ENCODE peak calls at places on chromosome 20, in eight cellular contexts. K is stimulated activated naive CD4-positive, alpha-beta T cell; O is GM23338; N is stimulated activated CD8-positive, alpha-beta memory T cell treated with anti-CD3 and anti-CD28 coated beads, Interleukin-2, amount 100 ng/mL, for 48 hours; D is cardiac fibroblast; E is B cell; M is GM12878; Y is Ammon's horn. S is an unnamed sample.

GRCh38 chr20:665276-665675 is 10.3 kb downstream of the SCRT2 start:
- DNase-seq in K (no peak), O (peak; percentile 65), N (no peak), D (no peak), E (no peak), M (no peak), Y (no peak), S (no peak)

GRCh38 chr20:9287826-9288225 is 218.9 kb downstream of the PLCB4 start:
- DNase-seq in K (no peak), O (no peak), N (no peak), D (no peak), E (no peak), M (no peak), Y (no peak), S (no peak)

GRCh38 chr20:45779011-45779915 is 12.4 kb downstream of the WFDC3 start:
- DNase-seq in K (no peak), O (no peak), N (no peak), D (peak; percentile 99), E (no peak), M (no peak), Y (peak; percentile 35), S (peak; percentile 99)

GRCh38 chr20:49964964-49965780 is 17.6 kb upstream of the SNAI1 start:
- DNase-seq in K (no peak), O (peak; percentile 89), N (no peak), D (peak; percentile 52), E (no peak), M (no peak), Y (no peak), S (no peak)

GRCh38 chr20:47024461-47024937 is 129.9 kb downstream of the EYA2 start:
- DNase-seq in K (no peak), O (no peak), N (no peak), D (no peak), E (no peak), M (no peak), Y (no peak), S (peak; percentile 70)

GRCh38 chr20:555933-556332 is 12.3 kb upstream of the CSNK2A1 start:
- DNase-seq in K (no peak), O (no peak), N (no peak), D (no peak), E (no peak), M (no peak), Y (no peak), S (no peak)

GRCh38 chr20:10965936-10966470 is 292.2 kb upstream of the JAG1 start:
- DNase-seq in K (no peak), O (no peak), N (no peak), D (no peak), E (no peak), M (no peak), Y (no peak), S (peak; percentile 11)

GRCh38 chr20:24950128-24950835 is 1.2 kb downstream of the CST7 start:
- DNase-seq in K (no peak), O (no peak), N (no peak), D (no peak), E (no peak), M (no peak), Y (no peak), S (no peak)

GRCh38 chr20:37343212-37343993 is 2.5 kb upstream of the SRC start:
- DNase-seq in K (no peak), O (no peak), N (no peak), D (no peak), E (no peak), M (no peak), Y (no peak), S (no peak)

GRCh38 chr20:37711001-37711400 is 17.2 kb downstream of the CTNNBL1 start:
- DNase-seq in K (no peak), O (no peak), N (no peak), D (peak; percentile 69), E (no peak), M (no peak), Y (no peak), S (no peak)

GRCh38 chr20:39381598-39381997 is 419.5 kb downstream of the DHX35 start:
- DNase-seq in K (no peak), O (peak; percentile 7), N (no peak), D (no peak), E (no peak), M (no peak), Y (peak; percentile 34), S (no peak)

GRCh38 chr20:33169176-33169794 is 1.3 kb downstream of the BPIFA2 start:
- DNase-seq in K (no peak), O (peak; percentile 75), N (peak; percentile 36), D (peak; percentile 22), E (no peak), M (no peak), Y (no peak), S (no peak)

GRCh38 chr20:40513010-40513409 is 176.0 kb downstream of the MAFB start:
- DNase-seq in K (no peak), O (no peak), N (no peak), D (no peak), E (no peak), M (no peak), Y (no peak), S (no peak)

GRCh38 chr20:46202758-46203509 is 84.8 kb downstream of the CD40 start:
- DNase-seq in K (no peak), O (no peak), N (no peak), D (no peak), E (no peak), M (no peak), Y (peak; percentile 53), S (peak; percentile 7)

GRCh38 chr20:60459212-60459611 is 501.0 kb downstream of the CDH26 start:
- DNase-seq in K (no peak), O (no peak), N (no peak), D (no peak), E (no peak), M (no peak), Y (no peak), S (no peak)

GRCh38 chr20:35248641-35249475 is 22.4 kb downstream of the MMP24 start:
- DNase-seq in K (no peak), O (no peak), N (no peak), D (no peak), E (no peak), M (no peak), Y (no peak), S (no peak)

GRCh38 chr20:57693002-57693582 is 16.7 kb downstream of the PMEPA1 start:
- DNase-seq in K (no peak), O (peak; percentile 68), N (no peak), D (no peak), E (peak; percentile 50), M (no peak), Y (no peak), S (no peak)

GRCh38 chr20:54601831-54602515 is 126.6 kb downstream of the DOK5 start:
- DNase-seq in K (no peak), O (no peak), N (no peak), D (no peak), E (no peak), M (no peak), Y (no peak), S (no peak)

GRCh38 chr20:4135385-4136077 is 120.2 kb upstream of the RNF24 start:
- DNase-seq in K (no peak), O (no peak), N (no peak), D (peak; percentile 99), E (no peak), M (no peak), Y (no peak), S (peak; percentile 94)

GRCh38 chr20:40497781-40498691 is 191.0 kb downstream of the MAFB start:
- DNase-seq in K (no peak), O (no peak), N (no peak), D (peak; percentile 56), E (no peak), M (peak; percentile 7), Y (peak; percentile 61), S (peak; percentile 77)

GRCh38 chr20:32649697-32650471 is 23.9 kb downstream of the C20orf203 start:
- DNase-seq in K (no peak), O (no peak), N (no peak), D (no peak), E (no peak), M (no peak), Y (no peak), S (no peak)

GRCh38 chr20:63273635-63274380 is 1.2 kb downstream of the ARFGAP1 start:
- DNase-seq in K (no peak), O (no peak), N (no peak), D (peak; percentile 79), E (no peak), M (no peak), Y (no peak), S (peak; percentile 19)

GRCh38 chr20:63177134-63177784 is 38.7 kb downstream of the YTHDF1 start:
- DNase-seq in K (no peak), O (peak; percentile 70), N (no peak), D (no peak), E (peak; percentile 45), M (no peak), Y (peak; percentile 67), S (no peak)

GRCh38 chr20:25325073-25325472 is 65.6 kb downstream of the ABHD12 start:
- DNase-seq in K (no peak), O (no peak), N (no peak), D (no peak), E (no peak), M (no peak), Y (no peak), S (no peak)

GRCh38 chr20:33209789-33210188 is 7.4 kb upstream of the BPIFA3 start:
- DNase-seq in K (peak; percentile 16), O (peak; percentile 93), N (peak; percentile 17), D (peak; percentile 59), E (peak; percentile 33), M (no peak), Y (peak; percentile 61), S (peak; percentile 18)

GRCh38 chr20:51871943-51872342 is 69.6 kb upstream of the SALL4 start:
- DNase-seq in K (no peak), O (no peak), N (no peak), D (no peak), E (no peak), M (no peak), Y (no peak), S (no peak)

GRCh38 chr20:51955756-51956155 is 153.4 kb upstream of the SALL4 start:
- DNase-seq in K (no peak), O (no peak), N (no peak), D (peak; percentile 70), E (no peak), M (no peak), Y (no peak), S (peak; percentile 60)

GRCh38 chr20:34525709-34526416 is 9.6 kb downstream of the DYNLRB1 start:
- DNase-seq in K (no peak), O (no peak), N (no peak), D (peak; percentile 99), E (no peak), M (no peak), Y (peak; percentile 56), S (peak; percentile 97)

GRCh38 chr20:49717693-49718092 is 4.0 kb upstream of the B4GALT5 start:
- DNase-seq in K (no peak), O (no peak), N (no peak), D (no peak), E (no peak), M (no peak), Y (no peak), S (no peak)

GRCh38 chr20:56689318-56689717 is 60.2 kb downstream of the TFAP2C start:
- DNase-seq in K (no peak), O (peak; percentile 38), N (no peak), D (no peak), E (no peak), M (no peak), Y (no peak), S (peak; percentile 79)

GRCh38 chr20:34004790-34005457 is 11.2 kb downstream of the RALY start:
- DNase-seq in K (no peak), O (no peak), N (no peak), D (no peak), E (no peak), M (no peak), Y (no peak), S (no peak)

GRCh38 chr20:38326309-38326708 is 20.0 kb upstream of the LBP start:
- DNase-seq in K (no peak), O (no peak), N (no peak), D (no peak), E (no peak), M (no peak), Y (no peak), S (no peak)

GRCh38 chr20:15241696-15242095 is 904.3 kb upstream of the FLRT3 start:
- DNase-seq in K (no peak), O (no peak), N (no peak), D (no peak), E (no peak), M (no peak), Y (no peak), S (no peak)

GRCh38 chr20:53934421-53935352 is 135.7 kb downstream of the BCAS1 start:
- DNase-seq in K (peak; percentile 20), O (peak; percentile 53), N (no peak), D (peak; percentile 96), E (no peak), M (no peak), Y (no peak), S (peak; percentile 76)